ENCODE peak calls at places on chromosomes 1 and 21, in ten cellular contexts. One of them, this sample, is unnamed.

GRCh38 chr1:27481994-27482620 is 7.9 kb downstream of the WASF2 start:
- DNase-seq in HTR-8/SVneo: no peak
- DNase-seq in choroid plexus epithelial cell: no peak
- DNase-seq in caudate nucleus: no peak
- DNase-seq in astrocyte of the spinal cord: no peak
- DNase-seq in GM19239: no peak
- DNase-seq in GM20000: peak
- DNase-seq in fibroblast of the conjunctiva: no peak
- DNase-seq in SK-MEL-5: no peak
- DNase-seq in T-helper 9 cell: no peak
- DNase-seq in this sample: no peak

GRCh38 chr1:51576085-51576444 is 40.8 kb upstream of the OSBPL9 start:
- DNase-seq in HTR-8/SVneo: no peak
- DNase-seq in choroid plexus epithelial cell: no peak
- DNase-seq in caudate nucleus: no peak
- DNase-seq in astrocyte of the spinal cord: no peak
- DNase-seq in GM19239: no peak
- DNase-seq in GM20000: peak
- DNase-seq in fibroblast of the conjunctiva: no peak
- DNase-seq in SK-MEL-5: no peak
- DNase-seq in T-helper 9 cell: no peak
- DNase-seq in this sample: no peak

GRCh38 chr21:34743831-34744230 is 75.0 kb downstream of the CLIC6 start:
- DNase-seq in HTR-8/SVneo: no peak
- DNase-seq in choroid plexus epithelial cell: peak
- DNase-seq in caudate nucleus: no peak
- DNase-seq in astrocyte of the spinal cord: peak
- DNase-seq in GM19239: no peak
- DNase-seq in GM20000: no peak
- DNase-seq in fibroblast of the conjunctiva: peak
- DNase-seq in SK-MEL-5: no peak
- DNase-seq in T-helper 9 cell: no peak
- DNase-seq in this sample: peak

GRCh38 chr1:220811695-220812094 is 25.0 kb downstream of the MTARC1 start:
- DNase-seq in HTR-8/SVneo: no peak
- DNase-seq in choroid plexus epithelial cell: no peak
- DNase-seq in caudate nucleus: no peak
- DNase-seq in astrocyte of the spinal cord: no peak
- DNase-seq in GM19239: no peak
- DNase-seq in GM20000: no peak
- DNase-seq in fibroblast of the conjunctiva: no peak
- DNase-seq in SK-MEL-5: no peak
- DNase-seq in T-helper 9 cell: no peak
- DNase-seq in this sample: no peak

GRCh38 chr1:212680691-212681090 is 18.9 kb downstream of the BATF3 start:
- DNase-seq in HTR-8/SVneo: no peak
- DNase-seq in choroid plexus epithelial cell: no peak
- DNase-seq in caudate nucleus: no peak
- DNase-seq in astrocyte of the spinal cord: no peak
- DNase-seq in GM19239: no peak
- DNase-seq in GM20000: no peak
- DNase-seq in fibroblast of the conjunctiva: no peak
- DNase-seq in SK-MEL-5: no peak
- DNase-seq in T-helper 9 cell: no peak
- DNase-seq in this sample: no peak

GRCh38 chr1:44677201-44677520 is 2.6 kb downstream of the ARMH1 start:
- DNase-seq in HTR-8/SVneo: peak
- DNase-seq in choroid plexus epithelial cell: peak
- DNase-seq in caudate nucleus: no peak
- DNase-seq in astrocyte of the spinal cord: peak
- DNase-seq in GM19239: no peak
- DNase-seq in GM20000: no peak
- DNase-seq in fibroblast of the conjunctiva: no peak
- DNase-seq in SK-MEL-5: peak
- DNase-seq in T-helper 9 cell: no peak
- DNase-seq in this sample: peak

GRCh38 chr1:171904778-171905449 is 63.6 kb downstream of the DNM3 start:
- DNase-seq in HTR-8/SVneo: no peak
- DNase-seq in choroid plexus epithelial cell: no peak
- DNase-seq in caudate nucleus: no peak
- DNase-seq in astrocyte of the spinal cord: no peak
- DNase-seq in GM19239: no peak
- DNase-seq in GM20000: no peak
- DNase-seq in fibroblast of the conjunctiva: no peak
- DNase-seq in SK-MEL-5: no peak
- DNase-seq in T-helper 9 cell: no peak
- DNase-seq in this sample: no peak

GRCh38 chr1:154812911-154813816 is 56.9 kb downstream of the KCNN3 start:
- DNase-seq in HTR-8/SVneo: no peak
- DNase-seq in choroid plexus epithelial cell: peak
- DNase-seq in caudate nucleus: peak
- DNase-seq in astrocyte of the spinal cord: peak
- DNase-seq in GM19239: no peak
- DNase-seq in GM20000: no peak
- DNase-seq in fibroblast of the conjunctiva: no peak
- DNase-seq in SK-MEL-5: no peak
- DNase-seq in T-helper 9 cell: no peak
- DNase-seq in this sample: peak

GRCh38 chr1:156623946-156624813 is 5.0 kb downstream of the HAPLN2 start:
- DNase-seq in HTR-8/SVneo: no peak
- DNase-seq in choroid plexus epithelial cell: peak
- DNase-seq in caudate nucleus: no peak
- DNase-seq in astrocyte of the spinal cord: peak
- DNase-seq in GM19239: no peak
- DNase-seq in GM20000: peak
- DNase-seq in fibroblast of the conjunctiva: no peak
- DNase-seq in SK-MEL-5: peak
- DNase-seq in T-helper 9 cell: peak
- DNase-seq in this sample: peak

GRCh38 chr1:13813398-13814012 is 113.5 kb downstream of the PRDM2 start:
- DNase-seq in HTR-8/SVneo: no peak
- DNase-seq in choroid plexus epithelial cell: peak
- DNase-seq in caudate nucleus: no peak
- DNase-seq in astrocyte of the spinal cord: no peak
- DNase-seq in GM19239: peak
- DNase-seq in GM20000: peak
- DNase-seq in fibroblast of the conjunctiva: no peak
- DNase-seq in SK-MEL-5: peak
- DNase-seq in T-helper 9 cell: peak
- DNase-seq in this sample: peak

GRCh38 chr1:224377676-224378006 is 21.0 kb downstream of the CNIH4 start:
- DNase-seq in HTR-8/SVneo: peak
- DNase-seq in choroid plexus epithelial cell: peak
- DNase-seq in caudate nucleus: no peak
- DNase-seq in astrocyte of the spinal cord: peak
- DNase-seq in GM19239: peak
- DNase-seq in GM20000: peak
- DNase-seq in fibroblast of the conjunctiva: no peak
- DNase-seq in SK-MEL-5: no peak
- DNase-seq in T-helper 9 cell: no peak
- DNase-seq in this sample: peak

GRCh38 chr1:20634065-20634593 is 871 bp downstream of the PINK1 start:
- DNase-seq in HTR-8/SVneo: no peak
- DNase-seq in choroid plexus epithelial cell: no peak
- DNase-seq in caudate nucleus: no peak
- DNase-seq in astrocyte of the spinal cord: no peak
- DNase-seq in GM19239: no peak
- DNase-seq in GM20000: no peak
- DNase-seq in fibroblast of the conjunctiva: no peak
- DNase-seq in SK-MEL-5: no peak
- DNase-seq in T-helper 9 cell: no peak
- DNase-seq in this sample: no peak

GRCh38 chr1:30232288-30232899 is 491.0 kb downstream of the MATN1 start:
- DNase-seq in HTR-8/SVneo: no peak
- DNase-seq in choroid plexus epithelial cell: no peak
- DNase-seq in caudate nucleus: no peak
- DNase-seq in astrocyte of the spinal cord: no peak
- DNase-seq in GM19239: peak
- DNase-seq in GM20000: peak
- DNase-seq in fibroblast of the conjunctiva: no peak
- DNase-seq in SK-MEL-5: peak
- DNase-seq in T-helper 9 cell: peak
- DNase-seq in this sample: no peak

GRCh38 chr1:214970016-214970415 is 112.5 kb upstream of the KCNK2 start:
- DNase-seq in HTR-8/SVneo: no peak
- DNase-seq in choroid plexus epithelial cell: peak
- DNase-seq in caudate nucleus: no peak
- DNase-seq in astrocyte of the spinal cord: no peak
- DNase-seq in GM19239: no peak
- DNase-seq in GM20000: no peak
- DNase-seq in fibroblast of the conjunctiva: no peak
- DNase-seq in SK-MEL-5: no peak
- DNase-seq in T-helper 9 cell: no peak
- DNase-seq in this sample: no peak

GRCh38 chr1:8122160-8122476 is 96.0 kb upstream of the ERRFI1 start:
- DNase-seq in HTR-8/SVneo: no peak
- DNase-seq in choroid plexus epithelial cell: peak
- DNase-seq in caudate nucleus: no peak
- DNase-seq in astrocyte of the spinal cord: peak
- DNase-seq in GM19239: no peak
- DNase-seq in GM20000: no peak
- DNase-seq in fibroblast of the conjunctiva: no peak
- DNase-seq in SK-MEL-5: no peak
- DNase-seq in T-helper 9 cell: no peak
- DNase-seq in this sample: peak

GRCh38 chr1:8371372-8371991 is 53.6 kb downstream of the SLC45A1 start:
- DNase-seq in HTR-8/SVneo: no peak
- DNase-seq in choroid plexus epithelial cell: no peak
- DNase-seq in caudate nucleus: no peak
- DNase-seq in astrocyte of the spinal cord: no peak
- DNase-seq in GM19239: no peak
- DNase-seq in GM20000: no peak
- DNase-seq in fibroblast of the conjunctiva: no peak
- DNase-seq in SK-MEL-5: no peak
- DNase-seq in T-helper 9 cell: no peak
- DNase-seq in this sample: no peak

GRCh38 chr1:185144233-185144632 is 12.5 kb downstream of the TRMT1L start:
- DNase-seq in HTR-8/SVneo: no peak
- DNase-seq in choroid plexus epithelial cell: peak
- DNase-seq in caudate nucleus: no peak
- DNase-seq in astrocyte of the spinal cord: peak
- DNase-seq in GM19239: no peak
- DNase-seq in GM20000: no peak
- DNase-seq in fibroblast of the conjunctiva: no peak
- DNase-seq in SK-MEL-5: no peak
- DNase-seq in T-helper 9 cell: no peak
- DNase-seq in this sample: peak

GRCh38 chr1:185316163-185317033 is 645 bp downstream of the IVNS1ABP start:
- DNase-seq in HTR-8/SVneo: peak
- DNase-seq in choroid plexus epithelial cell: peak
- DNase-seq in caudate nucleus: peak
- DNase-seq in astrocyte of the spinal cord: peak
- DNase-seq in GM19239: peak
- DNase-seq in GM20000: peak
- DNase-seq in fibroblast of the conjunctiva: peak
- DNase-seq in SK-MEL-5: peak
- DNase-seq in T-helper 9 cell: peak
- DNase-seq in this sample: peak

GRCh38 chr1:27356628-27357280 is 10.0 kb downstream of the MAP3K6 start:
- DNase-seq in HTR-8/SVneo: no peak
- DNase-seq in choroid plexus epithelial cell: no peak
- DNase-seq in caudate nucleus: no peak
- DNase-seq in astrocyte of the spinal cord: no peak
- DNase-seq in GM19239: no peak
- DNase-seq in GM20000: no peak
- DNase-seq in fibroblast of the conjunctiva: no peak
- DNase-seq in SK-MEL-5: no peak
- DNase-seq in T-helper 9 cell: no peak
- DNase-seq in this sample: no peak

GRCh38 chr1:234958702-234959649 is 169.7 kb downstream of the TOMM20 start:
- DNase-seq in HTR-8/SVneo: no peak
- DNase-seq in choroid plexus epithelial cell: no peak
- DNase-seq in caudate nucleus: no peak
- DNase-seq in astrocyte of the spinal cord: no peak
- DNase-seq in GM19239: no peak
- DNase-seq in GM20000: no peak
- DNase-seq in fibroblast of the conjunctiva: no peak
- DNase-seq in SK-MEL-5: no peak
- DNase-seq in T-helper 9 cell: no peak
- DNase-seq in this sample: no peak

GRCh38 chr1:12541274-12542137 is 76.5 kb downstream of the DHRS3 start:
- DNase-seq in HTR-8/SVneo: no peak
- DNase-seq in choroid plexus epithelial cell: peak
- DNase-seq in caudate nucleus: no peak
- DNase-seq in astrocyte of the spinal cord: peak
- DNase-seq in GM19239: no peak
- DNase-seq in GM20000: no peak
- DNase-seq in fibroblast of the conjunctiva: no peak
- DNase-seq in SK-MEL-5: no peak
- DNase-seq in T-helper 9 cell: no peak
- DNase-seq in this sample: no peak

GRCh38 chr1:239718997-239719628 is 332.7 kb downstream of the CHRM3 start:
- DNase-seq in HTR-8/SVneo: no peak
- DNase-seq in choroid plexus epithelial cell: no peak
- DNase-seq in caudate nucleus: no peak
- DNase-seq in astrocyte of the spinal cord: no peak
- DNase-seq in GM19239: no peak
- DNase-seq in GM20000: no peak
- DNase-seq in fibroblast of the conjunctiva: no peak
- DNase-seq in SK-MEL-5: no peak
- DNase-seq in T-helper 9 cell: no peak
- DNase-seq in this sample: no peak

GRCh38 chr1:203090667-203091320 is 5.0 kb upstream of the MYOG start:
- DNase-seq in HTR-8/SVneo: no peak
- DNase-seq in choroid plexus epithelial cell: no peak
- DNase-seq in caudate nucleus: no peak
- DNase-seq in astrocyte of the spinal cord: no peak
- DNase-seq in GM19239: no peak
- DNase-seq in GM20000: no peak
- DNase-seq in fibroblast of the conjunctiva: no peak
- DNase-seq in SK-MEL-5: no peak
- DNase-seq in T-helper 9 cell: no peak
- DNase-seq in this sample: no peak

GRCh38 chr1:161020573-161021167 is at the start of gene F11R:
- DNase-seq in HTR-8/SVneo: no peak
- DNase-seq in choroid plexus epithelial cell: peak
- DNase-seq in caudate nucleus: no peak
- DNase-seq in astrocyte of the spinal cord: no peak
- DNase-seq in GM19239: no peak
- DNase-seq in GM20000: peak
- DNase-seq in fibroblast of the conjunctiva: no peak
- DNase-seq in SK-MEL-5: no peak
- DNase-seq in T-helper 9 cell: peak
- DNase-seq in this sample: peak

GRCh38 chr21:29258626-29259335 is 39.9 kb upstream of the BACH1 start:
- DNase-seq in HTR-8/SVneo: peak
- DNase-seq in choroid plexus epithelial cell: peak
- DNase-seq in caudate nucleus: no peak
- DNase-seq in astrocyte of the spinal cord: peak
- DNase-seq in GM19239: no peak
- DNase-seq in GM20000: no peak
- DNase-seq in fibroblast of the conjunctiva: peak
- DNase-seq in SK-MEL-5: no peak
- DNase-seq in T-helper 9 cell: no peak
- DNase-seq in this sample: peak

GRCh38 chr1:177632923-177633322 is 336.9 kb downstream of the SEC16B start:
- DNase-seq in HTR-8/SVneo: no peak
- DNase-seq in choroid plexus epithelial cell: peak
- DNase-seq in caudate nucleus: no peak
- DNase-seq in astrocyte of the spinal cord: no peak
- DNase-seq in GM19239: no peak
- DNase-seq in GM20000: no peak
- DNase-seq in fibroblast of the conjunctiva: no peak
- DNase-seq in SK-MEL-5: no peak
- DNase-seq in T-helper 9 cell: no peak
- DNase-seq in this sample: no peak

GRCh38 chr1:16073490-16074104 is at the start of gene FAM131C:
- DNase-seq in HTR-8/SVneo: peak
- DNase-seq in choroid plexus epithelial cell: no peak
- DNase-seq in caudate nucleus: no peak
- DNase-seq in astrocyte of the spinal cord: no peak
- DNase-seq in GM19239: peak
- DNase-seq in GM20000: peak
- DNase-seq in fibroblast of the conjunctiva: no peak
- DNase-seq in SK-MEL-5: no peak
- DNase-seq in T-helper 9 cell: peak
- DNase-seq in this sample: peak

GRCh38 chr1:214550339-214551051 is 907 bp downstream of the PTPN14 start:
- DNase-seq in HTR-8/SVneo: no peak
- DNase-seq in choroid plexus epithelial cell: no peak
- DNase-seq in caudate nucleus: no peak
- DNase-seq in astrocyte of the spinal cord: peak
- DNase-seq in GM19239: no peak
- DNase-seq in GM20000: no peak
- DNase-seq in fibroblast of the conjunctiva: no peak
- DNase-seq in SK-MEL-5: no peak
- DNase-seq in T-helper 9 cell: no peak
- DNase-seq in this sample: peak

This sample was measured in hepatic stellate cell.